ENCODE peak calls at places on chromosomes 3 and 15, in five cellular contexts. A, K, Y, Q and D are unnamed samples.

GRCh38 chr3:59515936-59516335 is 466.1 kb upstream of the CFAP20DC start:
- DNase-seq in K (no peak), Q (no peak), A (no peak), Y (no peak), D (no peak)

GRCh38 chr3:77524467-77524866 is 484.6 kb downstream of the ROBO2 start:
- DNase-seq in Q (no peak), K (no peak), Y (no peak), A (no peak), D (no peak)

GRCh38 chr15:73748731-73749130 is 4.4 kb downstream of the INSYN1 start:
- DNase-seq in A (no peak), Q (no peak), K (no peak), Y (no peak), D (no peak)

GRCh38 chr3:50153782-50154475 is 1.2 kb upstream of the SEMA3F start:
- DNase-seq in Y (no peak), K (no peak), Q (no peak), A (no peak), D (no peak)

GRCh38 chr15:56805466-56806146 is 72.3 kb upstream of the ZNF280D start:
- DNase-seq in A (no peak), Q (no peak), Y (peak; percentile 87), K (no peak), D (no peak)

GRCh38 chr3:53570709-53571108 is 76.3 kb downstream of the CACNA1D start:
- DNase-seq in Y (peak; percentile 1), A (no peak), Q (no peak), K (peak; percentile 53), D (no peak)

GRCh38 chr15:69457304-69458280 is 5.0 kb downstream of the RPLP1 start:
- DNase-seq in A (no peak), K (no peak), Y (peak; percentile 34), Q (no peak), D (no peak)

GRCh38 chr3:142237891-142238290 is 12.5 kb upstream of the GK5 start:
- DNase-seq in Q (no peak), Y (no peak), K (no peak), A (no peak), D (no peak)

GRCh38 chr3:46071222-46071621 is 43.9 kb upstream of the XCR1 start:
- DNase-seq in Q (no peak), Y (no peak), K (no peak), A (no peak), D (no peak)

GRCh38 chr3:102444101-102444500 is 9.3 kb downstream of the ZPLD1 start:
- DNase-seq in K (no peak), A (no peak), Y (peak; percentile 56), Q (no peak), D (no peak)

GRCh38 chr15:29126821-29127461 is 142.7 kb downstream of the NSMCE3 start:
- DNase-seq in Q (no peak), K (no peak), A (no peak), Y (no peak), D (no peak)

DNA sequence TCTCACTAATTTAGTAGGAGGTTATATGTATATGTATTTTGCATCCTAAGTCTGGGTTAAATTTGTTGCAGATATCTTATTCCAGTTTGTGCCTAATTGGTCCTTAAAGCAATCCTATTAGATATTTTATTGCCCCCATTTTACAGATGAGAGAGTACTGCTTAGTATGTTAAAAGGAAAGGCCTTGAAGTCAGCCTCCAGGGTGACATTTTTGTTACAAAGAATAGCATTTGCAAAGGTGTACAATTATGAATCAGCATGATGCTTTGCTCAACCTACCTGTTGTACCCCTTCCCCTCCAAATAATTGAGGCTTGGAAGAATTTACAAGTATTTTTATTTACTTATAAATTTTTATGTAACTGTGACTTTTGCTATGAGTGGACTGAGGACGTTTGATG is 14.0 kb downstream of the STT3B start:
- DNase-seq in K (no peak), Y (no peak), A (no peak), Q (no peak), D (no peak)
- TF ChIP-seq POLR2A in K (no peak), Y (no peak), A (no peak), Q (no peak), D (no peak)

GRCh38 chr3:28617821-28618220 is 269.2 kb upstream of the AZI2 start:
- DNase-seq in K (no peak), A (no peak), Y (no peak), Q (no peak), D (no peak)
- TF ChIP-seq POLR2A in K (no peak), A (no peak), Y (no peak), Q (no peak), D (no peak)

DNA sequence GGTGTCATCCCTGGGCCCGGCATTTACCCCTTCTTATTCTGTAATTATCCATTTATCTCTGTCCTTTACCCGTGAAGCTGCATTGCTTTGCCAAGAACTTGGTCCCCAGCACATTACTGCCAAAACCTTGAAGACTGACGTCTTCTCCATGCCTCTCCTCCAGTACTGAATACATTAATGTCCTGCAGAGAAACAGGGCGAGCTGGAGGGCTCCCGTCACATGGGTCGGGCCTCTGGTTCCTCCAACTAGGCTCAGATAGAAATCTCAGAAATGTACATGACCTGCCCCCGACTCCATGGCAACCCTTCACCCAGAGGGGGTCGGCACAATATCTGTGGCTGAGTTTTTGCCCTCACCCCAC is 435 bp downstream of the EFCAB12 start:
- DNase-seq in Y (no peak), K (no peak), A (no peak), Q (no peak), D (no peak)
- TF ChIP-seq POLR2A in Y (no peak), K (no peak), A (no peak), Q (no peak), D (no peak)

GRCh38 chr3:129016366-129016724 is 15.2 kb downstream of the EFCC1 start:
- DNase-seq in A (peak; percentile 75), Q (no peak), K (peak; percentile 63), Y (no peak), D (no peak)

GRCh38 chr3:129014793-129015345 is 13.8 kb downstream of the EFCC1 start:
- DNase-seq in Q (no peak), K (no peak), A (no peak), Y (no peak), D (no peak)

GRCh38 chr3:129014148-129014547 is 13.0 kb downstream of the EFCC1 start:
- DNase-seq in A (no peak), Y (peak; percentile 16), Q (no peak), K (no peak), D (no peak)

GRCh38 chr3:129016725-129017530 is 15.8 kb downstream of the EFCC1 start:
- DNase-seq in Y (peak; percentile 37), A (no peak), Q (peak; percentile 82), K (no peak), D (no peak)

DNA sequence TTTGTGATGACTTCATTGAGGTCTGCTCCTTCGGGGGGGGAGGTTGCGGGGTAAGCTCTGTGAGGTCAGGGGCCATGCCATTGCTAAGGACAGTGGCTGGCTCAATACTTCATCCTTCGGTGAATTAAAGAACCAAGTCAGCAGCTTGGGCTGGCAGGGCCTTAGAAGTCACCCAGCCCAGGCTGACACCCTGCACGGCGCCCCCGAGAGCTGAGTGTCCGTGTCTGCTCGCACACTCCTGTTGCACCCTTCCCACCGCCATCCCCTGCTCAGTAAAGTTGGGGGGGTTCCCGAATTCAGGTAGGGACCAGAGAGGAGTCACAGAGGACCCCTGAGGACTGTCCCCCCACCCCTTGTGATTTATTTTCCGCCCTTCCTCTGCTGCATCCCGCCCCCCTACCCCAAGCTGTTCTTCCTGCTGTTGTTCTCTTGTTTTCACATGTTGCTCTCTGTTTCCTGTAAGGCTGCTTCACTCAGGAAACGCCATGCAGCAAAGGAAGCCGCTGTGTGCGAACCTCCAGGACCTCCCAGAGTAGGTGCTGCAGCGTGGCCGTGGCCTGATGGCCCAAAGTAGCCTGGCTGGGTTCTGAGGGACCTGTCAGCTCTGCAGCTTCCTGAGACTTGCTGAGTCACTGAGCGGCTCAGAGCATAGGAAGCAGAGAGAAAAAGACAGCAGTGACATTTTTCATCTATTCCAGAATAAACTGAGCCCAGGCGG is 14.4 kb downstream of the EFCC1 start:
- DNase-seq in Q (peak; percentile 78), Y (no peak), A (peak; percentile 53), K (no peak), D (no peak)
- TF ChIP-seq POLR2A in Q (no peak), Y (no peak), A (no peak), K (no peak), D (no peak)

GRCh38 chr3:66037330-66037985 is 1.3 kb downstream of the MAGI1 start:
- DNase-seq in A (peak; percentile 71), Q (peak; percentile 65), Y (peak; percentile 64), K (peak; percentile 60), D (no peak)
- TF ChIP-seq POLR2A in A (no peak), Q (no peak), Y (no peak), K (no peak), D (no peak)

GRCh38 chr3:184375747-184376495 is 2.1 kb downstream of the THPO start:
- DNase-seq in Y (no peak), K (no peak), Q (no peak), A (no peak), D (no peak)

GRCh38 chr3:184377374-184377773 is 633 bp downstream of the THPO start:
- DNase-seq in Y (no peak), A (no peak), Q (no peak), K (no peak), D (no peak)

GRCh38 chr3:184379375-184380209 is at the start of gene CHRD:
- DNase-seq in A (no peak), Q (no peak), Y (no peak), K (no peak), D (no peak)

GRCh38 chr3:184378650-184379374 is 805 bp upstream of the THPO start:
- DNase-seq in Y (no peak), K (no peak), Q (no peak), A (peak; percentile 46), D (no peak)

DNA sequence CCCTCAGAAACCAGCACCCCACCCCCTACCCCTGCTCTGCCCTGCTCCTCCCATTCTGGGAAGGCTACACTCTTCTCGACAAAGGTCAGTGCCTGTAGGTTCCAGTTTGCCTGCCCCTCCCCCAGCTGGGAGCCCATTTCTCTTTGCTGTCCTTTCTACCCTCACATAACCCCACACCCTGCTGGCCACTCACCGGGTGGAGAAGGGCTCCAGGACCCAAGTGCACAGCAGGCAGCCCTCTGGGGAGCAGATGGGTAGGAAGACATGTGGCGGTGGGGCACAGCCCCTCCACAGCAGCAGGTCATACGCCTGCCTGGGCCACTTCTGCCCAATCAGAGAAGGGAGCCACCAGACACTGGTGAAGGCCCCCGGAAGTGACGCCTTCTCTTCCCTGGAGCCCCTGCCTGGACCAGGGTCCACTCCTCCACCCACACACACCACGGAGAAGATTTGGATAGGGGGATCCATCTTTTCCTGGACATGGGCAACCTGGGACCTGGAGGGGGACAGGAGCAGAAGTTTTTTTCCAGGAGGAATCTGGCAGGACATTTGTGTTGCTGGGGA is at the start of gene THPO:
- DNase-seq in Q (no peak), A (peak; percentile 49), Y (no peak), K (no peak), D (no peak)
- TF ChIP-seq POLR2A in Q (no peak), A (no peak), Y (no peak), K (no peak), D (no peak)

GRCh38 chr3:21405671-21406667 is 345.0 kb downstream of the ZNF385D start:
- DNase-seq in A (no peak), K (no peak), Q (no peak), Y (no peak), D (no peak)

DNA sequence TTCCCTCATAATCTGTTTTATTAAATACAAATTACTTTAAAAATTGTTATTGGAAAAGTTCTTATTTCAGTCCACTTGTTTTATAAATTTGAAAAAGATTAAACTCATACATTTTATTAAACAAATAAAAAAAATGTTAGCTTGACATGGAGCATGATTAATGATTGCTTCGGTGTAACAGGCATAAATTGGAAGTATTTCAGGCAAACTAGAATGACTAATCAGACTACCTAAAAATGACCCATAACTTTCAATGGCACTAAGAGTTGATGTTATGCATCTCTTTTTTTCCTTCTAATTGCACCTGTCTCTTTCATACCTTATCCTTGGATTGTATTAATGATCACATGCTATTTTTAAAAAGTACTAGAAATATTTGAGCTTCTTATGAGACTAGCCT is 343.3 kb downstream of the ZNF385D start:
- DNase-seq in K (no peak), A (no peak), Q (no peak), Y (no peak), D (no peak)
- TF ChIP-seq POLR2A in K (no peak), A (no peak), Q (no peak), Y (no peak), D (no peak)